ENCODE peak calls at places on chromosomes 3 and 15, in five cellular contexts. Z is mammary epithelial cell; I is CD4-positive, alpha-beta T cell; R is WTC11; D is pancreas. C is an unnamed sample.

GRCh38 chr3:43373588-43373935 is 87.2 kb downstream of the SNRK start:
- DNase-seq in I (no peak), R (no peak), D (no peak), Z (peak; percentile 2), C (no peak)

GRCh38 chr15:93321881-93322282 is 232.9 kb upstream of the RGMA start:
- DNase-seq in I (no peak), R (no peak), Z (peak; percentile 44), D (no peak), C (no peak)

GRCh38 chr15:75775296-75776074 is 62.8 kb upstream of the CSPG4 start:
- DNase-seq in Z (no peak), D (no peak), R (peak; percentile 71), I (no peak), C (peak; percentile 66)

GRCh38 chr3:131655076-131655685 is 152.4 kb upstream of the MRPL3 start:
- DNase-seq in Z (peak; percentile 71), R (no peak), D (no peak), I (no peak), C (no peak)

GRCh38 chr15:101495334-101496197 is 6.1 kb upstream of the PCSK6 start:
- DNase-seq in R (no peak), Z (no peak), D (no peak), I (no peak), C (no peak)

GRCh38 chr3:13349823-13350222 is 70.3 kb downstream of the NUP210 start:
- DNase-seq in D (no peak), R (no peak), Z (no peak), I (no peak), C (no peak)

GRCh38 chr3:108488631-108489030 is 21.8 kb downstream of the MYH15 start:
- DNase-seq in R (no peak), I (no peak), D (no peak), Z (peak; percentile 27), C (no peak)

GRCh38 chr3:12954891-12955650 is 113.7 kb upstream of the RPL32 start:
- DNase-seq in R (no peak), I (peak; percentile 38), Z (peak; percentile 12), D (peak; percentile 61), C (no peak)

GRCh38 chr3:10310578-10310977 is 10.3 kb downstream of the SEC13 start:
- DNase-seq in Z (no peak), D (no peak), R (no peak), I (no peak), C (no peak)

GRCh38 chr3:186815490-186815889 is 9.2 kb upstream of the RFC4 start:
- DNase-seq in R (no peak), D (no peak), Z (peak; percentile 61), I (no peak), C (no peak)

GRCh38 chr15:70214266-70214665 is 116.5 kb upstream of the TLE3 start:
- DNase-seq in D (no peak), Z (no peak), R (no peak), I (no peak), C (no peak)

GRCh38 chr3:41267975-41268640 is 68.8 kb downstream of the CTNNB1 start:
- DNase-seq in D (no peak), Z (peak; percentile 95), I (no peak), R (no peak), C (no peak)

GRCh38 chr3:43207628-43208085 is 78.7 kb upstream of the SNRK start:
- DNase-seq in I (no peak), Z (no peak), R (no peak), D (no peak), C (no peak)

GRCh38 chr15:77864211-77865105 is 213.1 kb downstream of the TBC1D2B start:
- DNase-seq in Z (no peak), D (no peak), I (no peak), R (no peak), C (no peak)

GRCh38 chr15:77865701-77866100 is 211.8 kb downstream of the TBC1D2B start:
- DNase-seq in Z (no peak), D (no peak), I (no peak), R (no peak), C (no peak)

GRCh38 chr15:77866186-77866585 is 211.3 kb downstream of the TBC1D2B start:
- DNase-seq in R (no peak), Z (no peak), D (no peak), I (peak; percentile 19), C (no peak)

GRCh38 chr15:77866596-77867125 is 210.8 kb downstream of the TBC1D2B start:
- DNase-seq in D (no peak), I (no peak), Z (no peak), R (no peak), C (no peak)

DNA sequence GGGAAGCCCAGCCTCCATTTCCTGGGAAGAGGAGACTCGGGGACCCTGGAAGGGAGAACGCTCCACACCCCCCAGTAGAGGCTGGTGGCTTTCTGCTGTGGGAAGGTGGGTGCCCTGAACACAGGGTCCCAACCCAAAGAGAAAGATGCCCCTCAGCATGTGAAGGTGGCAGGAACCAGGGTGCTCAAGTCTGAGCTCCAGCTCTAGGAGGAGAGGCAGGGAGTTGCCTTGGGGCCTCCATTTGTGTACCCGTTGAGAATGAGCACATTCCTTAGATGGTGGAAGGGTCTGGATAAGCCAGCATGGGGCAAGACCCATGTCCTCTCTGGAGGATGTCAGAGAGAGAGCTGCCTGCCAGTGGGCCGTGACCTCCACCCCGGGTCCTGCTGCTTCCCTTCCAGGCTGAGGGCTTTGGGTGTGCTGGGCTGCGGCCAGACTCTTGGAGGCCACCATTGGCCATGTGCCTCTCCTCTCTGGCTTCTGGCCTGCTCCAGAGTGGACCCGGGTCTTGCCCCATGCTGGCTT is 212.3 kb downstream of the TBC1D2B start:
- DNase-seq in Z (no peak), R (no peak), D (no peak), I (no peak), C (no peak)
- TF ChIP-seq CTCF in Z (no peak), R (no peak), D (no peak), I (no peak), C (no peak)

GRCh38 chr15:34185666-34186065 is 24.2 kb downstream of the KATNBL1 start:
- DNase-seq in I (no peak), Z (no peak), R (no peak), D (no peak), C (no peak)
- TF ChIP-seq CTCF in I (no peak), Z (no peak), R (no peak), D (no peak), C (no peak)

DNA sequence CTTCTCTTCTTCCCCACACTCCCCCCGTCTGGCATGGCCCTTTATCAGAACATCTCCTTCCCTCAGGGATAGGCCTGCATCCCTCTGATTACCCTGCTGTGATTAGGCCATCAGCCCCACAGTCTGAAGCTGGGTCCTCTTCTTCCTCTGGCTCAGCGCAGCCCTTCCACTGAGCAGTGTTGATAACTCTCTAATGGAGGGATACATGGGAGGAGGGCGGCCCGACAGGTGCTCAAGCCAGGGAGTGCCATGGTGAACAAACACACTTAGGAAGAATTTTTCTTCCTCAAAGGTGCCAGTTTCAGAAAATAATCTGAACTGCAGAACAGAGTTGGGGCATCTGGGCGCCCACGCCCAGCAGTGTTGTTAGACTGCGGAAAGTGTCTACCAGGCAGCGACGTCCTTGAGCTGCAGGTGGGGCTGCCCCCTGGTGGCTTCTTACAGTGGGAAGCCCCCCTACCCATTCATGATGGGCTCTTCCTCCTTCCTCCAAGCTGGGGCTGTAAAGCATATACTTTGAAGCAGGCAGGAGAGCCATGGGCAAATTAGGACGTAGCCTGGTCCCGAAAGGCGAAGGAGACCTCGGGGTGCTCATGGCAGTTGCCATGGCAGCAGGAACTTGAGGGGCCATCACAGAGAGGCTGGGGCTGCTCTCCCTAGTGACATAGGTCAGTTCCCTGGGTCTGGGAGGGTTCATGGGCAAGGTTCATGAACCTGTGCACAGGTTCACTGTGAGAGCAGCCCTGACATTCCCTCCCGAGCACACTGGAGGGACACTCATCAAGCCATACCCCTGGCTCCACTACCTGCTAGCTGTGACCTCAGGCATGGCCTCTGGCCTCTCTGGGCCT is 33.2 kb upstream of the NR2C2 start:
- DNase-seq in D (no peak), I (no peak), Z (no peak), R (peak; percentile 46), C (no peak)
- TF ChIP-seq CTCF in D (no peak), I (no peak), Z (no peak), R (no peak), C (peak; percentile 62)

DNA sequence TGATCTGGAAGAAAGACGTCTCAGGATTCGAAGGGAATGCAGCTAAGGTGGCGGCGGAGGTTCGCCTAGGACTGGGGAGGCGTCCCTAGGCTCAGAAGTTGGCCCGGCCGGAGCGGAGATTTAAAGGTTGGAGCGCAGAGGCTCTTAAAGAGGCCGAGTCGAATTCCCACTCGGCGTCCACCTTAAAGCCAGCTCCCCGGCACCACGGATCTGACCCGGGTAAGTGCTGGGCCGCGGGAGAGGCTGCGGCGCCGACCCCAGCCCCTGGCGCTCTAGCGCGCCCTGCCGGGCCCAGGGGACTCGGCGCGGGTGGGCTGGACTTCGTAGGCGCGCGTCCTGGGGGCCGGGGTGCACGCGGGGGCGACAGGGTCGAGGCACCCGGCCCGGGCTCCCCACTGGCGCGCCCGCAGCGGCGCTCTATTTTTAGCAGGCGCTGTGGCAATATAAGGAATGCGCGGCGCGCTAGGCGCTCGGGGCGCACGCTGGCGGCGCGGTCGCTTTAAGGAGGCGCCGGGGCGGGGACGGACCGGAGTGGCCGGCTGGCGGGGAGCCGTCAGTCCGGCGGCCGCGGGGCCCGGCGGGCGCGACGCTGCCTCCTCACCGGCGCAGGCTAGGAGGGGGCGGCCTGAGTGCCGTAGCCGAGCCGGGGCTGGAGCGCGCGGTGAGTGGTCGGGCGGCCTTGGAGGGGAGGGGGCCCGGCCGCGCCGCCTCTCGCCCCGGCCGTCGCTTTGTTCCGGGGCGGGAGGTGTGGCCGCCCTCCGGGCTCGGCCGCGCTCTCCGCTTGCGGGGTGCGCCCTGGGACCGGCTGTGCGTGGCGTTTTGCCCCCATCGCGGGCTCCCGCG is at the start of gene MRAS:
- DNase-seq in Z (peak; percentile 66), D (peak; percentile 72), I (no peak), R (peak; percentile 79), C (peak; percentile 82)
- TF ChIP-seq CTCF in Z (no peak), D (peak; percentile 37), I (peak; percentile 15), R (no peak), C (peak; percentile 68)